ENCODE peak calls at places on chromosomes 11 and 22, in nine cellular contexts. R, J, A, H, P, Q, S, Z and Y are unnamed samples.

GRCh38 chr11:27926469-27926868 is 181.5 kb downstream of the KIF18A start:
- DNase-seq in R (no peak), J (no peak), A (no peak), H (no peak), P (no peak), Q (no peak), S (no peak), Z (no peak), Y (no peak)

GRCh38 chr11:111602865-111603632 is 800 bp downstream of the SIK2 start:
- DNase-seq in R (no peak), J (no peak), A (peak), H (no peak), P (peak), Q (peak), S (no peak), Z (peak), Y (peak)

GRCh38 chr22:50218996-50219727 is 18.4 kb downstream of the SELENOO start:
- DNase-seq in R (no peak), J (no peak), A (peak), H (peak), P (no peak), Q (peak), S (peak), Z (no peak), Y (peak)

GRCh38 chr22:29080061-29080975 is 7.5 kb downstream of the KREMEN1 start:
- DNase-seq in R (no peak), J (no peak), A (no peak), H (peak), P (no peak), Q (no peak), S (no peak), Z (no peak), Y (peak)

GRCh38 chr11:64834723-64835615 is 9.5 kb downstream of the CDC42BPG start:
- DNase-seq in R (no peak), J (no peak), A (peak), H (no peak), P (no peak), Q (peak), S (no peak), Z (no peak), Y (no peak)

GRCh38 chr11:129637473-129637872 is 178.2 kb upstream of the TMEM45B start:
- DNase-seq in R (no peak), J (no peak), A (no peak), H (no peak), P (no peak), Q (no peak), S (no peak), Z (no peak), Y (peak)

GRCh38 chr22:31093090-31093850 is 12.2 kb downstream of the SMTN start:
- DNase-seq in R (no peak), J (no peak), A (no peak), H (no peak), P (no peak), Q (peak), S (no peak), Z (no peak), Y (no peak)

GRCh38 chr11:114058871-114059277 is 637 bp upstream of the ZBTB16 start:
- DNase-seq in R (no peak), J (no peak), A (no peak), H (no peak), P (no peak), Q (peak), S (no peak), Z (no peak), Y (peak)

GRCh38 chr11:113159967-113160621 is 154.3 kb upstream of the TTC12 start:
- DNase-seq in R (no peak), J (no peak), A (no peak), H (no peak), P (no peak), Q (no peak), S (no peak), Z (no peak), Y (peak)

GRCh38 chr11:503179-503981 is 3.7 kb downstream of the RNH1 start:
- DNase-seq in R (peak), J (no peak), A (no peak), H (peak), P (no peak), Q (no peak), S (peak), Z (no peak), Y (peak)

GRCh38 chr11:15145151-15145550 is 30.4 kb downstream of the INSC start:
- DNase-seq in R (no peak), J (no peak), A (no peak), H (no peak), P (no peak), Q (no peak), S (no peak), Z (no peak), Y (no peak)

GRCh38 chr11:3225826-3226750 is 6.1 kb downstream of the MRGPRE start:
- DNase-seq in R (no peak), J (no peak), A (no peak), H (no peak), P (no peak), Q (no peak), S (no peak), Z (no peak), Y (no peak)

GRCh38 chr22:19808873-19809478 is 45.7 kb downstream of the GNB1L start:
- DNase-seq in R (no peak), J (no peak), A (no peak), H (no peak), P (no peak), Q (no peak), S (no peak), Z (no peak), Y (no peak)

GRCh38 chr22:18070556-18071306 is 7.1 kb upstream of the PEX26 start:
- DNase-seq in R (peak), J (no peak), A (no peak), H (no peak), P (no peak), Q (no peak), S (no peak), Z (no peak), Y (no peak)

GRCh38 chr22:45554861-45555260 is 52.2 kb downstream of the FBLN1 start:
- DNase-seq in R (no peak), J (no peak), A (no peak), H (no peak), P (no peak), Q (no peak), S (no peak), Z (no peak), Y (no peak)

GRCh38 chr11:35077709-35078695 is 61.0 kb upstream of the CD44 start:
- DNase-seq in R (peak), J (no peak), A (peak), H (no peak), P (peak), Q (no peak), S (no peak), Z (peak), Y (peak)

GRCh38 chr22:42991010-42991651 is 23.8 kb downstream of the PACSIN2 start:
- DNase-seq in R (no peak), J (no peak), A (peak), H (no peak), P (no peak), Q (no peak), S (no peak), Z (no peak), Y (peak)

GRCh38 chr22:24188705-24189248 is 7.5 kb downstream of the SUSD2 start:
- DNase-seq in R (no peak), J (no peak), A (no peak), H (no peak), P (no peak), Q (no peak), S (no peak), Z (no peak), Y (no peak)

GRCh38 chr11:46918087-46918751 is at the start of gene LRP4:
- DNase-seq in R (peak), J (peak), A (no peak), H (no peak), P (peak), Q (peak), S (no peak), Z (peak), Y (peak)

GRCh38 chr11:33234397-33235168 is 22.6 kb upstream of the HIPK3 start:
- DNase-seq in R (no peak), J (no peak), A (no peak), H (no peak), P (no peak), Q (no peak), S (no peak), Z (no peak), Y (no peak)

GRCh38 chr11:36091256-36091811 is 147.5 kb downstream of the LDLRAD3 start:
- DNase-seq in R (no peak), J (no peak), A (no peak), H (no peak), P (no peak), Q (no peak), S (no peak), Z (no peak), Y (peak)

GRCh38 chr11:44589301-44589700 is 23.8 kb downstream of the CD82 start:
- DNase-seq in R (no peak), J (no peak), A (peak), H (peak), P (no peak), Q (no peak), S (peak), Z (no peak), Y (peak)

GRCh38 chr22:47918936-47919505 is 1156.6 kb downstream of the TBC1D22A start:
- DNase-seq in R (no peak), J (no peak), A (peak), H (no peak), P (no peak), Q (no peak), S (no peak), Z (no peak), Y (no peak)

GRCh38 chr11:75244052-75244814 is 3.7 kb downstream of the TPBGL start:
- DNase-seq in R (peak), J (no peak), A (no peak), H (no peak), P (no peak), Q (peak), S (no peak), Z (no peak), Y (no peak)

GRCh38 chr22:38835888-38836301 is 7.9 kb downstream of the NPTXR start:
- DNase-seq in R (no peak), J (no peak), A (no peak), H (no peak), P (no peak), Q (no peak), S (peak), Z (no peak), Y (peak)

GRCh38 chr11:75986966-75987365 is 172.0 kb downstream of the UVRAG start:
- DNase-seq in R (no peak), J (no peak), A (no peak), H (no peak), P (no peak), Q (no peak), S (no peak), Z (no peak), Y (no peak)

GRCh38 chr11:93613432-93613831 is 48.0 kb upstream of the CEP295 start:
- DNase-seq in R (no peak), J (no peak), A (no peak), H (no peak), P (no peak), Q (no peak), S (no peak), Z (no peak), Y (no peak)

GRCh38 chr11:20000393-20001134 is 159.7 kb downstream of the DBX1 start:
- DNase-seq in R (no peak), J (no peak), A (no peak), H (no peak), P (no peak), Q (no peak), S (no peak), Z (no peak), Y (no peak)

GRCh38 chr11:68471360-68472340 is 11.1 kb downstream of the PPP6R3 start:
- DNase-seq in R (peak), J (no peak), A (peak), H (no peak), P (peak), Q (no peak), S (peak), Z (peak), Y (peak)

GRCh38 chr11:1460994-1461805 is 25.4 kb downstream of the MOB2 start:
- DNase-seq in R (no peak), J (no peak), A (no peak), H (no peak), P (no peak), Q (no peak), S (no peak), Z (no peak), Y (peak)

GRCh38 chr11:72885853-72886252 is 71.6 kb downstream of the ATG16L2 start:
- DNase-seq in R (no peak), J (no peak), A (no peak), H (no peak), P (no peak), Q (no peak), S (no peak), Z (no peak), Y (no peak)

GRCh38 chr11:111429066-111429506 is 50.0 kb upstream of the POU2AF1 start:
- DNase-seq in R (peak), J (peak), A (peak), H (peak), P (peak), Q (peak), S (peak), Z (no peak), Y (peak)

GRCh38 chr11:15216678-15217077 is 102.0 kb downstream of the INSC start:
- DNase-seq in R (no peak), J (no peak), A (no peak), H (no peak), P (no peak), Q (no peak), S (no peak), Z (no peak), Y (no peak)

GRCh38 chr11:6618117-6619020 is 853 bp downstream of the TPP1 start:
- DNase-seq in R (peak), J (no peak), A (peak), H (peak), P (peak), Q (peak), S (peak), Z (peak), Y (peak)